ENCODE peak calls at places on chromosomes 11 and 22, in six cellular contexts. D is H9, A is neuronal stem cell, Z is IMR-90, P is H1, C is trophoblast cell. S is an unnamed sample.

GRCh38 chr11:124108158-124108557 is 7.1 kb upstream of the VWA5A start:
- DNase-seq in D (peak; percentile 38), A (no peak), Z (peak; percentile 15), P (no peak), C (peak; percentile 49), S (peak; percentile 43)

GRCh38 chr22:49568751-49569285 is 258.9 kb downstream of the BRD1 start:
- DNase-seq in D (peak; percentile 51), A (no peak), Z (no peak), P (no peak), C (no peak), S (no peak)

GRCh38 chr11:60926500-60926899 is 2.2 kb downstream of the TMEM132A start:
- DNase-seq in D (no peak), A (no peak), Z (no peak), P (no peak), C (no peak), S (no peak)

GRCh38 chr11:62747475-62748160 is 6.3 kb downstream of the ZBTB3 start:
- DNase-seq in D (no peak), A (no peak), Z (no peak), P (no peak), C (no peak), S (no peak)

GRCh38 chr22:25774575-25775026 is 32.6 kb downstream of the MYO18B start:
- DNase-seq in D (peak; percentile 65), A (peak; percentile 44), Z (no peak), P (no peak), C (peak; percentile 12), S (no peak)

GRCh38 chr11:66676279-66676919 is 1.3 kb downstream of the RBM4B start:
- DNase-seq in D (no peak), A (no peak), Z (no peak), P (no peak), C (no peak), S (no peak)

GRCh38 chr22:20946080-20946986 is 20.7 kb upstream of the AIFM3 start:
- DNase-seq in D (no peak), A (no peak), Z (peak; percentile 34), P (no peak), C (no peak), S (peak; percentile 59)

GRCh38 chr11:27429740-27430451 is 42.7 kb downstream of the LGR4 start:
- DNase-seq in D (no peak), A (no peak), Z (peak; percentile 7), P (no peak), C (peak; percentile 41), S (no peak)

GRCh38 chr11:111707039-111707690 is 59.0 kb downstream of the PPP2R1B start:
- DNase-seq in D (no peak), A (no peak), Z (peak; percentile 95), P (no peak), C (peak; percentile 55), S (peak; percentile 66)

GRCh38 chr22:39457546-39458442 is 982 bp downstream of the MGAT3 start:
- DNase-seq in D (no peak), A (no peak), Z (no peak), P (no peak), C (no peak), S (no peak)

DNA sequence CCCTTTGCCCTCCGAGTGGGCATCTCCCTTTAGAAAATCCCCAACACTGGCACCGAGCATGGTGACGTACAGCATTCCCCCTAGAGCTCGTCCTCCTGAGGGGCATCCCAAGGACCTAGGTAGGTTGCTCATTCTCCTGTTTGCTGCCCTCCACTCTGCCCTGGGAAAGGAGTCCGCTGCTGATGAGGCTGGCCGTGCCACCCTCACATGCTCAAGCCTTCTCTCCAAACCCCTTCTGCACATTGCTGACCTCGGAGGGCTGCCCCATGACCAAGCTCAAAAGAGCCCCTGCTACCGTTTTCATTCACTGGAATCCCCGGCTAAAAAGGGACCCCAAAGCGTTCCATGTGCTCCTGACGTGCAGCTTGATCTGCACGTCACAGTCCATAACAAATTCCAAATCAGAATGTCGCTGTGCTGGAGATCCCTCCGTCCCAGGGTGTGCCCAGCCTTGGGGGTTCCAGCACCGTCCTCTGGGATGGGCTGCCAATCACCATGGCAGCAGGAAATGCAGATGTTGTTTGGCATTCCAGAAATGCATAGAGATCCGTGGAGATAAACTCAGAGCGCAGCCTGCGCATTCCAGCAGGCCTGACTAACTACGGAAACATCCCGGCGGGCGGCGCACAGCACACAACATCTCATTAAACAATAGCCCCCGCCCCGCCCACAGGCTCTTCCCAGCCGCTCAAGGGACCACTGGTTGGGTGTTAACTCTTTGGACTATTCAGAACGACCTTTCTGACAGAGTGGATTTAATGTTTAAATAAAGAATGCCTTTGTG is 26.3 kb upstream of the GNB1L start:
- DNase-seq in D (peak; percentile 98), A (peak; percentile 92), Z (peak; percentile 94), P (peak; percentile 92), C (peak; percentile 98), S (peak; percentile 91)
- H2AK5ac ChIP-seq in D (peak overlapping the region; percentile 72), A (peak overlapping the region; percentile 99), Z (peak overlapping the region; percentile 99), P (peak overlapping the region; percentile 100), C (peak overlapping the region; percentile 87), S (peak overlapping the region; percentile 81)

GRCh38 chr11:76799061-76799804 is 16.1 kb downstream of the TSKU start:
- DNase-seq in D (peak; percentile 90), A (peak; percentile 70), Z (peak; percentile 57), P (no peak), C (peak; percentile 82), S (peak; percentile 76)

GRCh38 chr11:76797341-76798201 is 14.4 kb downstream of the TSKU start:
- DNase-seq in D (no peak), A (no peak), Z (no peak), P (no peak), C (no peak), S (no peak)

GRCh38 chr11:76798202-76798581 is 15.0 kb downstream of the TSKU start:
- DNase-seq in D (no peak), A (no peak), Z (no peak), P (no peak), C (no peak), S (no peak)

GRCh38 chr11:76800466-76801200 is 17.5 kb downstream of the TSKU start:
- DNase-seq in D (peak; percentile 19), A (no peak), Z (no peak), P (no peak), C (peak; percentile 90), S (no peak)

DNA sequence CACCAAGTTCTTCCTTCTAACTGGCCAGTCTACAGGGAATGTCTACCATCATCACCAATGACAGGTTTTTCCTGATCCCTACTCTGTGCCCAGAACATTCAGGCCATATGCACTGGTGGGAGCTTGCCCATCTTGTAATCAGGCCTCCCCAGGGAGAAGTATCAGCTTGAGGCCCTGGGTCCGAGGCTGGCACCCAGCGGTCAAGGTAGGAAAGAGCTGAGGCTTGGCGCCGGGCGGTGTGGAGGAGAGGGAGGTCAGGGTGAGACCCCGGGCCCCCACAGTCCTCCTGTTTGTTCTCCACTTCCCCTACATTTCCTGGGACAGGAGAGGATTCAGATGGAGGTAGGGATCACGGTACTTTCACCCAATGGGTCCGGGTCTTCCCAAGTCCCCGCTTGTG is 15.5 kb downstream of the TSKU start:
- DNase-seq in D (no peak), A (no peak), Z (no peak), P (no peak), C (no peak), S (no peak)
- H2AFZ ChIP-seq in D (no peak overlapping the region), A (no peak overlapping the region), Z (peak overlapping the region; percentile 91), P (no peak overlapping the region), C (no peak overlapping the region), S (no peak overlapping the region)

GRCh38 chr11:59544869-59545178 is 33.5 kb downstream of the OR4D9 start:
- DNase-seq in D (no peak), A (no peak), Z (no peak), P (no peak), C (no peak), S (no peak)
- H2AK5ac ChIP-seq in D (no peak overlapping the region), A (no peak overlapping the region), Z (no peak overlapping the region), P (no peak overlapping the region), C (no peak overlapping the region), S (peak overlapping the region; percentile 59)

GRCh38 chr22:46537221-46537945 is at the start of gene CELSR1:
- DNase-seq in D (peak; percentile 61), A (peak; percentile 55), Z (peak; percentile 11), P (no peak), C (peak; percentile 62), S (no peak)
- H2AFZ ChIP-seq in D (no peak within 1 kb of the TSS), A (peak within 1 kb of the TSS; percentile 91), Z (peak within 1 kb of the TSS; percentile 60), P (no peak within 1 kb of the TSS), C (peak within 1 kb of the TSS; percentile 37), S (no peak within 1 kb of the TSS)

DNA sequence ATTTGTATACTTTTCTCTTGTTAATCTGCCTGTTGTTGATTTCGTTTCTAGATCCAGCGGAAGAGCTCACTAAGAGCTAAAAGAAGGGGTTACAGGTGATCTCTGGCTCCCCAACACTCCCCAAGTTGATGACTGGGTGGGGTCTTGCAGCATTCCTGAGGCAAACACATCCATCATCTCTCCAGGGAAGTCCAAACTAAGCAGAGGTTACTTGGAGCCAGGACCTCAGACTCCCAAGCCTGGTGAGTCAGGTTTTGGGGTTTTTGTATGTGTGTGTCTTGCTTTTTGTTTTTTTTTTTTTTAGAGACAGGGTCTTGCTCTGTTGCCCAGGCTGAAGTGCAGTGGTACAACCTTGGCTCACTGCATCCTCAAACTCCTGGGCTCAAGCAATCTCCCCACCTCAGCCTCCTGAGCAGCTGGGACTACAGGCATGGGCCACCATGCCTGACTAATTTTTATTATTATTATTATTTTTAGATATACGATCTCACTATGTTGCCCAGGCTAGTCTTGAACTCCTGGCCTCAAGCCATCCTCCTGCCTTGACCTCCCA is 11.5 kb upstream of the RPS3 start:
- DNase-seq in D (no peak), A (no peak), Z (no peak), P (no peak), C (peak; percentile 4), S (no peak)
- H2AK5ac ChIP-seq in D (no peak overlapping the region), A (no peak overlapping the region), Z (no peak overlapping the region), P (no peak overlapping the region), C (no peak overlapping the region), S (peak overlapping the region; percentile 95)

GRCh38 chr11:128300785-128301184 is 286.6 kb downstream of the ETS1 start:
- DNase-seq in D (no peak), A (no peak), Z (no peak), P (no peak), C (no peak), S (no peak)

GRCh38 chr11:128297805-128298204 is 289.6 kb downstream of the ETS1 start:
- DNase-seq in D (no peak), A (no peak), Z (no peak), P (no peak), C (no peak), S (peak; percentile 10)

GRCh38 chr11:128299132-128299726 is 288.1 kb downstream of the ETS1 start:
- DNase-seq in D (no peak), A (no peak), Z (peak; percentile 80), P (no peak), C (no peak), S (peak; percentile 93)

GRCh38 chr11:128297111-128297651 is 290.2 kb downstream of the ETS1 start:
- DNase-seq in D (no peak), A (no peak), Z (peak; percentile 18), P (no peak), C (no peak), S (peak; percentile 37)

DNA sequence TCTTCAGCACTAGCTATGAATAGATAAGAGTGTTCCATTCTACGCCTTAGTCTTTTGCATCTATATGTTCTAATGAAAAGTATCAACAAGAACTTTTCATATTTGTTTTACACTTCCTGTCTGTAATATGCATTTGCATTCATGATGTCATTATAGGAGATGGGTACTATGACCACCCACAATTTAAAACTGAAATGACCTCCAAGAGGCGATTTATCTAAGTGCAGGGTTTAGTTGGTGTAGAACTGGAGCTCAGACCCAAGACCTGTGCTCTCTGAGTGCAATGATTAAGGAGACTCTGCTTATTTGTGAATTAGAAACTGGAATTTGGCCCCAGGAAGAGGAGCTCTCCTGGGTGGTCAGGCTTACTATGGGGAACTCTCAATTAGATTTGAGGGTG is 289.1 kb downstream of the ETS1 start:
- DNase-seq in D (no peak), A (no peak), Z (no peak), P (no peak), C (no peak), S (no peak)
- H2AFZ ChIP-seq in D (no peak overlapping the region), A (no peak overlapping the region), Z (no peak overlapping the region), P (no peak overlapping the region), C (no peak overlapping the region), S (no peak overlapping the region)

GRCh38 chr22:48501231-48501750 is 1326.4 kb downstream of the BRD1 start:
- DNase-seq in D (no peak), A (no peak), Z (no peak), P (no peak), C (no peak), S (no peak)
- H2AK5ac ChIP-seq in D (no peak overlapping the region), A (peak overlapping the region; percentile 2), Z (no peak overlapping the region), P (no peak overlapping the region), C (no peak overlapping the region), S (no peak overlapping the region)